ENCODE peak calls at places on chromosomes 5 and 9, in four cellular contexts. V is hepatocyte, G is HepG2, A is neural progenitor cell. E is an unnamed sample.
A peak's percentile ranks its signal among the peaks of the same experiment; 100 is the strongest.

GRCh38 chr5:17379188-17379951 is 118.7 kb upstream of the TAF11L2 start:
- DNase-seq in V (no peak), A (no peak), G (no peak), E (no peak)

GRCh38 chr9:114271556-114272510 is 51.1 kb upstream of the ORM1 start:
- DNase-seq in V (no peak), A (peak; percentile 65), G (peak; percentile 28), E (no peak)

GRCh38 chr5:127957183-127957582 is 126.4 kb upstream of the SLC12A2 start:
- DNase-seq in G (peak; percentile 10), V (peak; percentile 36), A (no peak), E (no peak)

GRCh38 chr5:78893959-78894676 is 91.0 kb downstream of the ARSB start:
- DNase-seq in V (no peak), G (no peak), A (no peak), E (no peak)

GRCh38 chr5:11962122-11962521 is 57.9 kb upstream of the CTNND2 start:
- DNase-seq in V (peak; percentile 8), A (peak; percentile 9), G (peak; percentile 1), E (no peak)

GRCh38 chr9:91451431-91452270 is 28.0 kb upstream of the NFIL3 start:
- DNase-seq in G (no peak), A (no peak), V (no peak), E (no peak)

GRCh38 chr5:164204338-164204946 is 699.0 kb downstream of the MAT2B start:
- DNase-seq in V (no peak), A (no peak), G (no peak), E (no peak)

GRCh38 chr5:141373673-141374317 is at the start of gene PCDHGA6:
- DNase-seq in V (no peak), A (no peak), G (no peak), E (no peak)

GRCh38 chr9:8429768-8430167 is 630.2 kb upstream of the DMAC1 start:
- DNase-seq in A (no peak), V (no peak), G (no peak), E (no peak)

GRCh38 chr9:136756836-136757235 is 1.2 kb downstream of the LCN8 start:
- DNase-seq in A (no peak), G (no peak), V (no peak), E (no peak)

GRCh38 chr5:165457854-165458481 is 1952.5 kb downstream of the MAT2B start:
- DNase-seq in G (no peak), V (peak; percentile 57), A (peak; percentile 64), E (no peak)

GRCh38 chr9:105608685-105609598 is 51.0 kb downstream of the FKTN start:
- DNase-seq in G (peak; percentile 50), V (peak; percentile 69), A (peak; percentile 79), E (peak; percentile 4)

GRCh38 chr9:15104826-15105420 is 194.7 kb upstream of the FREM1 start:
- DNase-seq in A (peak; percentile 69), V (peak; percentile 71), G (peak; percentile 47), E (no peak)

GRCh38 chr5:166022065-166022464 is 2269.4 kb upstream of the WWC1 start:
- DNase-seq in A (no peak), G (no peak), V (no peak), E (no peak)

GRCh38 chr9:92154016-92154415 is 38.8 kb upstream of the SPTLC1 start:
- DNase-seq in G (no peak), A (no peak), V (no peak), E (no peak)

GRCh38 chr9:98494852-98495251 is 213.9 kb downstream of the GABBR2 start:
- DNase-seq in A (no peak), V (no peak), G (no peak), E (no peak)

GRCh38 chr5:89498699-89499098 is 615.7 kb upstream of the MEF2C start:
- DNase-seq in G (no peak), A (no peak), V (no peak), E (no peak)

GRCh38 chr9:114737118-114737517 is 55.1 kb upstream of the TEX48 start:
- DNase-seq in A (no peak), G (no peak), V (no peak), E (no peak)

GRCh38 chr9:27582794-27583193 is 9.5 kb upstream of the C9orf72 start:
- DNase-seq in G (no peak), A (no peak), V (no peak), E (no peak)

GRCh38 chr5:166961028-166961427 is 1330.4 kb upstream of the WWC1 start:
- DNase-seq in V (no peak), G (no peak), A (no peak), E (no peak)

GRCh38 chr9:79046401-79046800 is 525.4 kb upstream of the TLE4 start:
- DNase-seq in A (no peak), G (no peak), V (no peak), E (no peak)

GRCh38 chr9:123556464-123557435 is 200.8 kb downstream of the CRB2 start:
- DNase-seq in V (no peak), G (no peak), A (no peak), E (no peak)

GRCh38 chr9:132543960-132544359 is 38.4 kb upstream of the BARHL1 start:
- DNase-seq in V (no peak), G (no peak), A (peak; percentile 56), E (no peak)

GRCh38 chr9:82271099-82271498 is 282.5 kb downstream of the SPATA31D1 start:
- DNase-seq in G (no peak), A (no peak), V (no peak), E (no peak)

GRCh38 chr5:124528838-124529237 is 217.6 kb downstream of the ZNF608 start:
- DNase-seq in V (no peak), A (no peak), G (no peak), E (no peak)

GRCh38 chr5:59711316-59711715 is 182.2 kb downstream of the PDE4D start:
- DNase-seq in G (no peak), A (no peak), V (no peak), E (no peak)

DNA sequence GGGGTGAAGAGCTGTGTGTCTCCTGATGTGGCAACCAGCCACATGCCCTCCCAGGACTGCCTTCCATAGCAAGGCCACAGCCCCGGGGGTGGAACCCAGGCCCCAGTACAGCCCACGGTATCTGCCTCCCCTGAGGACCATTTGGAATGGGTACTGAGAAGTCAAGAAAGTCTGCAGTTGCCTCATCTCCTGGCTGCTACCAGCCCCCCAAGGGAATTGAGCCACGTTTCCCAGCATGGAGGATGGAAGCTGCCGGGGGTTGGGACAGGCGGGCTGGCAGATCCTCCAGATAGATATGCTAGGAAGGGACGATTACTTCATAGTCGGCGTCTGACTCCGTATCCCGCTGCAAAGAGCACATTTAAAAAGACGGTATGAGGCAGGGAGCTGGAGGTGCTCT is 5.5 kb upstream of the DMRT2 start:
- DNase-seq in V (no peak), G (no peak), A (no peak), E (no peak)
- TF ChIP-seq EZH2 in V (no peak), G (no peak), A (no peak), E (no peak)

GRCh38 chr5:134226441-134227192 is 744 bp upstream of the PPP2CA start:
- DNase-seq in V (no peak), G (peak; percentile 29), A (no peak), E (no peak)
- TF ChIP-seq EZH2 in V (no peak), G (no peak), A (no peak), E (no peak)

DNA sequence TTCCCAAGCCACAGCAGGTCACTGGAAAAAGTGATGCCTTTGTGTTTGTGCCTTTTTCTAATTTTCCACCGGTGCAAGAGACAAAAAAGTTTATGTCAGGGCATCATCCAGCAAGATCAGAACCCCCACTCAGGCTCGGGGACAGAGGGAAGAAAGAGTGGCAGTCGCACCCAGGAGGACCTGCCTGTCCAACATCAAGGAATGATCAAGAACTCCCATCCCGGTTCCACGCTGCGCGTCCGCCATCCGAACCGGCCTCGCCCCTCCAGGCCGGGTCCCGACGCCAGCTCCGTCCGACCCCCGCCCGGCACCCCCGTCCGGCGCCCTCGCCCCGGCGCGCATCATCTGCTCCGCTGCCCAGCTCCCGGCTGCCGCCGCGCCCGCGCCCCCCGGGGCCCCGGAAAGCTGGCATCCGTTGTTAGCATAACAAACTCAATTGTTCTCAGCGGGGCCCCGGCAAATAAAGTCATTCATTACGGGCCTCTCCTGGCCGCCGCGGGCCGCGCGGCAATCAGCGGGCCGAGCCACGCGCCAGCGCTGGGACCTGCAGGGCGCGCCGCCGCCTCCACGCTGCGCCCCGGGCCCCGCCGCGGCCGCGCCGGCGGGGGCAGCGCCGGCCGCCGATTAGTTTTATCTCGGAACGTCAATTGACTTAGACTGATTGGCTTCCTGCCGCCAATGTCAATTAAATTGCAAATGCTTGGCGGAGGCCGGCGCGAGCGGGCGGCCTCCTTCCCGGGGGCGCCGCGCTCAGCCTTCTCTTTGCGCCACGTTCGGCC is 48.1 kb downstream of the PAX5 start:
- DNase-seq in V (no peak), G (no peak), A (peak; percentile 85), E (no peak)
- TF ChIP-seq EZH2 in V (no peak), G (no peak), A (peak; percentile 20), E (no peak)

DNA sequence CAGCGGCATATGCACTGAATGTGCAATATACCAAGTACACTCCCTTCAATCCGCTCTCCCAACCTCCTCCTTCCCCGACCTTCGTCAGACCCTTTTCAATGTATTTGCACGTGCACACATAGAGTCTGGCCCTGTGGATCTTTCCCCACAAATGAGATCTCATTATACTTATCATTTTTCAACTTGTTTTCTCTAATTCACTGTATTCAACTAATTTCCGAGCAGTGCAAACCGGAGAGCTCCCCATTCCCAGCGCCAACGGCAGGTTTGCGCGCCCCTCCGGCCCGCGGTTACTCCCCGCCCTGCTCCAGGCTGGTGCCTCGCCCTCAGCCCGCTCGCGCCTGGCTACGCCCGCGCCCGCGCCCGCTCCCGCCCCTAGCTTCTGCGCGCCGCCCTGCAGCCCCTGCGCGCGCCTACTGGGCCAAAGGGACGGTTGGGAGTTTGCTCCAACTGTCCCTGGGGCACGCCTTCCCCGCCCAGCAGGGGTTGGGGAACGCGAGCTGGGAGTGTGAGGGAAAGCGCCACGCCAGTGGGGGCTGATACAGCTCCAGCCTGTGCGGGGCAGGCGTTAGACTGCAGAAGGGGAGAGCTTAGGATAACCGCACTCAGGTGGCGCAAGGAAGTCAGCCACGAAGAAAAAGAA is 3.3 kb upstream of the CDC20B start:
- DNase-seq in V (peak; percentile 80), A (peak; percentile 94), G (peak; percentile 34), E (no peak)
- TF ChIP-seq EZH2 in V (peak; percentile 37), A (peak; percentile 65), G (no peak), E (no peak)

E was measured in GM12878.